ENCODE peak calls at places on chromosomes 6 and 20, in six cellular contexts. N is Calu3, Z is NCI-H1436, G is GM04503, C is epithelial cell of proximal tubule, A is uterus. P is an unnamed sample.

GRCh38 chr6:11848852-11849731 is 70.5 kb upstream of the ADTRP start:
- DNase-seq in N (no peak), Z (no peak), G (peak), C (no peak), A (no peak), P (no peak)

GRCh38 chr6:158284340-158285210 is 27.7 kb upstream of the TULP4 start:
- DNase-seq in N (no peak), Z (no peak), G (peak), C (no peak), A (peak), P (peak)

GRCh38 chr6:150275489-150275888 is 93.3 kb upstream of the IYD start:
- DNase-seq in N (no peak), Z (no peak), G (no peak), C (no peak), A (no peak), P (no peak)

GRCh38 chr6:52992980-52993379 is 2.1 kb downstream of the GSTA4 start:
- DNase-seq in N (no peak), Z (no peak), G (no peak), C (no peak), A (no peak), P (no peak)

GRCh38 chr6:18262812-18263560 is 1.3 kb downstream of the DEK start:
- DNase-seq in N (no peak), Z (no peak), G (no peak), C (no peak), A (no peak), P (no peak)

GRCh38 chr6:155079985-155080452 is 84.9 kb downstream of the TIAM2 start:
- DNase-seq in N (no peak), Z (no peak), G (no peak), C (no peak), A (no peak), P (no peak)

GRCh38 chr20:8423482-8423881 is 291.4 kb downstream of the PLCB1 start:
- DNase-seq in N (no peak), Z (no peak), G (no peak), C (no peak), A (no peak), P (no peak)

GRCh38 chr6:166957087-166957804 is 896 bp upstream of the RNASET2 start:
- DNase-seq in N (peak), Z (peak), G (no peak), C (no peak), A (peak), P (no peak)

GRCh38 chr6:143695106-143696059 is 17.6 kb downstream of the PHACTR2 start:
- DNase-seq in N (no peak), Z (no peak), G (no peak), C (no peak), A (no peak), P (no peak)

GRCh38 chr20:25579081-25579770 is 6.1 kb downstream of the NINL start:
- DNase-seq in N (no peak), Z (no peak), G (no peak), C (no peak), A (no peak), P (no peak)

GRCh38 chr20:14553774-14554524 is 216.5 kb upstream of the FLRT3 start:
- DNase-seq in N (no peak), Z (no peak), G (no peak), C (no peak), A (no peak), P (peak)

GRCh38 chr6:105573138-105573537 is 170.3 kb upstream of the PREP start:
- DNase-seq in N (no peak), Z (no peak), G (no peak), C (no peak), A (no peak), P (no peak)

GRCh38 chr6:293185-294174 is 1.2 kb downstream of the DUSP22 start:
- DNase-seq in N (no peak), Z (no peak), G (no peak), C (peak), A (peak), P (no peak)

GRCh38 chr20:49768204-49769124 is 44.2 kb upstream of the SLC9A8 start:
- DNase-seq in N (peak), Z (no peak), G (peak), C (peak), A (peak), P (peak)

GRCh38 chr6:2959909-2960719 is 11.3 kb downstream of the SERPINB6 start:
- DNase-seq in N (peak), Z (no peak), G (peak), C (peak), A (no peak), P (peak)

GRCh38 chr20:46122071-46122470 is 4.0 kb downstream of the CD40 start:
- DNase-seq in N (no peak), Z (no peak), G (peak), C (peak), A (no peak), P (peak)

GRCh38 chr6:130500693-130501092 is 134.9 kb downstream of the TMEM200A start:
- DNase-seq in N (no peak), Z (no peak), G (peak), C (no peak), A (no peak), P (peak)

GRCh38 chr20:46222521-46223007 is 85.7 kb downstream of the CDH22 start:
- DNase-seq in N (no peak), Z (no peak), G (no peak), C (no peak), A (no peak), P (no peak)

GRCh38 chr20:49909499-49910339 is 5.6 kb downstream of the SPATA2 start:
- DNase-seq in N (no peak), Z (no peak), G (no peak), C (no peak), A (no peak), P (no peak)

GRCh38 chr6:35031611-35032529 is 109.3 kb downstream of the TCP11 start:
- DNase-seq in N (no peak), Z (no peak), G (no peak), C (no peak), A (no peak), P (no peak)

GRCh38 chr6:152309648-152310047 is 327.5 kb downstream of the SYNE1 start:
- DNase-seq in N (no peak), Z (no peak), G (no peak), C (no peak), A (no peak), P (no peak)

GRCh38 chr6:84469144-84469543 is 241.7 kb upstream of the CEP162 start:
- DNase-seq in N (no peak), Z (no peak), G (no peak), C (no peak), A (no peak), P (no peak)

GRCh38 chr6:6918216-6918983 is 189.4 kb upstream of the RREB1 start:
- DNase-seq in N (no peak), Z (no peak), G (peak), C (peak), A (no peak), P (peak)

GRCh38 chr6:3535716-3536435 is 79.0 kb upstream of the SLC22A23 start:
- DNase-seq in N (no peak), Z (no peak), G (no peak), C (no peak), A (no peak), P (no peak)

GRCh38 chr6:13462380-13463326 is 24.7 kb downstream of the GFOD1 start:
- DNase-seq in N (no peak), Z (no peak), G (no peak), C (no peak), A (no peak), P (no peak)

P was measured in GM04504.